ENCODE peak calls at places on chromosomes 7 and 10, in ten cellular contexts. One of them, this sample, is unnamed.

GRCh38 chr7:30469303-30469702 is 9.3 kb downstream of the NOD1 start:
- DNase-seq in IMR-90: peak
- DNase-seq in GM13977: no peak
- DNase-seq in activated B cell treated with CpG ODN at 0.5 μM for 24 hours: no peak
- DNase-seq in MM.1S: no peak
- DNase-seq in mucosa of descending colon: peak
- DNase-seq in WTC11: peak
- DNase-seq in pancreas: no peak
- DNase-seq in mammary epithelial cell: peak
- DNase-seq in Calu3: peak
- DNase-seq in this sample: peak

GRCh38 chr10:114754445-114755320 is 66.9 kb upstream of the FHIP2A start:
- DNase-seq in GM13977: no peak
- DNase-seq in pancreas: no peak
- DNase-seq in IMR-90: peak
- DNase-seq in WTC11: no peak
- DNase-seq in activated B cell treated with CpG ODN at 0.5 μM for 24 hours: no peak
- DNase-seq in Calu3: no peak
- DNase-seq in mucosa of descending colon: no peak
- DNase-seq in MM.1S: no peak
- DNase-seq in mammary epithelial cell: peak
- DNase-seq in this sample: no peak

GRCh38 chr10:85407093-85407492 is 959.5 kb downstream of the GRID1 start:
- DNase-seq in pancreas: no peak
- DNase-seq in mucosa of descending colon: no peak
- DNase-seq in GM13977: no peak
- DNase-seq in MM.1S: no peak
- DNase-seq in IMR-90: no peak
- DNase-seq in Calu3: no peak
- DNase-seq in WTC11: no peak
- DNase-seq in activated B cell treated with CpG ODN at 0.5 μM for 24 hours: no peak
- DNase-seq in mammary epithelial cell: no peak
- DNase-seq in this sample: no peak

GRCh38 chr7:14521183-14521582 is 381.4 kb downstream of the DGKB start:
- DNase-seq in mucosa of descending colon: no peak
- DNase-seq in GM13977: no peak
- DNase-seq in pancreas: no peak
- DNase-seq in Calu3: no peak
- DNase-seq in mammary epithelial cell: no peak
- DNase-seq in activated B cell treated with CpG ODN at 0.5 μM for 24 hours: no peak
- DNase-seq in MM.1S: no peak
- DNase-seq in IMR-90: no peak
- DNase-seq in WTC11: no peak
- DNase-seq in this sample: no peak

GRCh38 chr7:80480566-80480965 is 31.3 kb downstream of the GNAT3 start:
- DNase-seq in WTC11: no peak
- DNase-seq in Calu3: no peak
- DNase-seq in pancreas: no peak
- DNase-seq in IMR-90: peak
- DNase-seq in GM13977: no peak
- DNase-seq in MM.1S: no peak
- DNase-seq in activated B cell treated with CpG ODN at 0.5 μM for 24 hours: no peak
- DNase-seq in mucosa of descending colon: no peak
- DNase-seq in mammary epithelial cell: no peak
- DNase-seq in this sample: no peak

GRCh38 chr7:34155225-34155908 is 250.0 kb downstream of the BMPER start:
- DNase-seq in GM13977: no peak
- DNase-seq in pancreas: no peak
- DNase-seq in Calu3: no peak
- DNase-seq in WTC11: no peak
- DNase-seq in IMR-90: peak
- DNase-seq in mammary epithelial cell: peak
- DNase-seq in mucosa of descending colon: peak
- DNase-seq in MM.1S: no peak
- DNase-seq in activated B cell treated with CpG ODN at 0.5 μM for 24 hours: no peak
- DNase-seq in this sample: peak

GRCh38 chr7:129616530-129616929 is 5.0 kb downstream of the NRF1 start:
- DNase-seq in GM13977: no peak
- DNase-seq in MM.1S: no peak
- DNase-seq in activated B cell treated with CpG ODN at 0.5 μM for 24 hours: no peak
- DNase-seq in pancreas: no peak
- DNase-seq in mammary epithelial cell: no peak
- DNase-seq in IMR-90: no peak
- DNase-seq in mucosa of descending colon: no peak
- DNase-seq in WTC11: no peak
- DNase-seq in Calu3: no peak
- DNase-seq in this sample: no peak

GRCh38 chr7:108846471-108846870 is 276.8 kb downstream of the DNAJB9 start:
- DNase-seq in mucosa of descending colon: no peak
- DNase-seq in IMR-90: no peak
- DNase-seq in WTC11: no peak
- DNase-seq in activated B cell treated with CpG ODN at 0.5 μM for 24 hours: no peak
- DNase-seq in pancreas: no peak
- DNase-seq in Calu3: no peak
- DNase-seq in mammary epithelial cell: no peak
- DNase-seq in GM13977: no peak
- DNase-seq in MM.1S: no peak
- DNase-seq in this sample: no peak

GRCh38 chr10:60989400-60989876 is 45.5 kb upstream of the RHOBTB1 start:
- DNase-seq in GM13977: no peak
- DNase-seq in MM.1S: no peak
- DNase-seq in mammary epithelial cell: no peak
- DNase-seq in IMR-90: no peak
- DNase-seq in WTC11: no peak
- DNase-seq in pancreas: no peak
- DNase-seq in activated B cell treated with CpG ODN at 0.5 μM for 24 hours: no peak
- DNase-seq in Calu3: no peak
- DNase-seq in mucosa of descending colon: peak
- DNase-seq in this sample: no peak

GRCh38 chr7:14332155-14332554 is 342.7 kb upstream of the ETV1 start:
- DNase-seq in WTC11: no peak
- DNase-seq in MM.1S: no peak
- DNase-seq in activated B cell treated with CpG ODN at 0.5 μM for 24 hours: no peak
- DNase-seq in GM13977: no peak
- DNase-seq in pancreas: no peak
- DNase-seq in mammary epithelial cell: no peak
- DNase-seq in Calu3: no peak
- DNase-seq in IMR-90: peak
- DNase-seq in mucosa of descending colon: no peak
- DNase-seq in this sample: no peak

GRCh38 chr10:119540038-119540437 is 2.5 kb downstream of the RGS10 start:
- DNase-seq in activated B cell treated with CpG ODN at 0.5 μM for 24 hours: no peak
- DNase-seq in MM.1S: no peak
- DNase-seq in pancreas: no peak
- DNase-seq in GM13977: no peak
- DNase-seq in WTC11: no peak
- DNase-seq in mammary epithelial cell: no peak
- DNase-seq in mucosa of descending colon: no peak
- DNase-seq in IMR-90: no peak
- DNase-seq in Calu3: no peak
- DNase-seq in this sample: no peak

GRCh38 chr7:19621740-19622139 is 87.1 kb downstream of the POLR1F start:
- DNase-seq in GM13977: no peak
- DNase-seq in Calu3: no peak
- DNase-seq in IMR-90: peak
- DNase-seq in pancreas: no peak
- DNase-seq in mammary epithelial cell: peak
- DNase-seq in MM.1S: no peak
- DNase-seq in activated B cell treated with CpG ODN at 0.5 μM for 24 hours: no peak
- DNase-seq in WTC11: no peak
- DNase-seq in mucosa of descending colon: no peak
- DNase-seq in this sample: no peak

GRCh38 chr7:122802211-122802833 is 83.9 kb downstream of the CADPS2 start:
- DNase-seq in WTC11: no peak
- DNase-seq in activated B cell treated with CpG ODN at 0.5 μM for 24 hours: no peak
- DNase-seq in IMR-90: no peak
- DNase-seq in pancreas: no peak
- DNase-seq in GM13977: no peak
- DNase-seq in mammary epithelial cell: no peak
- DNase-seq in MM.1S: peak
- DNase-seq in mucosa of descending colon: no peak
- DNase-seq in Calu3: no peak
- DNase-seq in this sample: no peak

GRCh38 chr7:122803851-122804250 is 82.4 kb downstream of the CADPS2 start:
- DNase-seq in activated B cell treated with CpG ODN at 0.5 μM for 24 hours: no peak
- DNase-seq in Calu3: no peak
- DNase-seq in mammary epithelial cell: no peak
- DNase-seq in mucosa of descending colon: no peak
- DNase-seq in MM.1S: no peak
- DNase-seq in GM13977: no peak
- DNase-seq in IMR-90: no peak
- DNase-seq in pancreas: no peak
- DNase-seq in WTC11: no peak
- DNase-seq in this sample: no peak

GRCh38 chr7:122803323-122803722 is 82.9 kb downstream of the CADPS2 start:
- DNase-seq in Calu3: no peak
- DNase-seq in WTC11: no peak
- DNase-seq in GM13977: peak
- DNase-seq in IMR-90: no peak
- DNase-seq in mammary epithelial cell: peak
- DNase-seq in pancreas: no peak
- DNase-seq in mucosa of descending colon: peak
- DNase-seq in MM.1S: peak
- DNase-seq in activated B cell treated with CpG ODN at 0.5 μM for 24 hours: no peak
- DNase-seq in this sample: no peak
- TF ChIP-seq CTCF in Calu3: peak
- TF ChIP-seq CTCF in WTC11: no peak
- TF ChIP-seq CTCF in GM13977: peak
- TF ChIP-seq CTCF in IMR-90: no peak
- TF ChIP-seq CTCF in mammary epithelial cell: peak
- TF ChIP-seq CTCF in pancreas: no peak
- TF ChIP-seq CTCF in mucosa of descending colon: no peak
- TF ChIP-seq CTCF in MM.1S: peak
- TF ChIP-seq CTCF in activated B cell treated with CpG ODN at 0.5 μM for 24 hours: no peak
- TF ChIP-seq CTCF in this sample: no peak

GRCh38 chr10:35632027-35632426 is 10.1 kb downstream of the FZD8 start:
- DNase-seq in mammary epithelial cell: no peak
- DNase-seq in mucosa of descending colon: no peak
- DNase-seq in WTC11: no peak
- DNase-seq in IMR-90: no peak
- DNase-seq in Calu3: no peak
- DNase-seq in activated B cell treated with CpG ODN at 0.5 μM for 24 hours: no peak
- DNase-seq in GM13977: no peak
- DNase-seq in pancreas: no peak
- DNase-seq in MM.1S: no peak
- DNase-seq in this sample: no peak
- TF ChIP-seq CTCF in mammary epithelial cell: peak
- TF ChIP-seq CTCF in mucosa of descending colon: no peak
- TF ChIP-seq CTCF in WTC11: no peak
- TF ChIP-seq CTCF in IMR-90: no peak
- TF ChIP-seq CTCF in Calu3: no peak
- TF ChIP-seq CTCF in activated B cell treated with CpG ODN at 0.5 μM for 24 hours: no peak
- TF ChIP-seq CTCF in GM13977: no peak
- TF ChIP-seq CTCF in pancreas: no peak
- TF ChIP-seq CTCF in MM.1S: no peak
- TF ChIP-seq CTCF in this sample: no peak

DNA sequence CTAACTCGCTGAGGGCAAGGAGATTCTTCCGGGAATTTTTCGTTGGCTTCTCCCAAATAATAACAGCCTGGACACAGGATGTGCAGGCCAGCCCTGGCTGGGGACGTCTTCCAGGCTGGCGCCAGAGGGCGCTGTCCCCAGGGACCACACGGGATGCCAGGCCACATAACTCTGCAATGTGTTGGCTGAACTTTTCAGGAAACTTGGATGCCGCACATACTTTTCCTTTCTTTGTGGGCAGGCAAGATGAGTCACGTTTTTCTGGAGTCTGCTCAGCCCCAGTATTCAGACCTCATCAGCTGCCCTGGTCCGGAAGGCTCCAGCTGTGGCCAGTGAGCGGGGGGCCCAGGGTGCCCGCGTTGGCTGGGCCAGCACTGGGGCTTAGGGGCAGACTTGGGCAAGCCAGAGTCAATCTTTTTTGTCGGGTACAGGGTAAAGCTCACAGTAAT is 122.7 kb downstream of the PRKAG2 start:
- DNase-seq in Calu3: peak
- DNase-seq in MM.1S: peak
- DNase-seq in activated B cell treated with CpG ODN at 0.5 μM for 24 hours: peak
- DNase-seq in pancreas: peak
- DNase-seq in mammary epithelial cell: peak
- DNase-seq in IMR-90: peak
- DNase-seq in mucosa of descending colon: peak
- DNase-seq in WTC11: peak
- DNase-seq in GM13977: peak
- DNase-seq in this sample: no peak
- TF ChIP-seq CTCF in Calu3: peak
- TF ChIP-seq CTCF in MM.1S: peak
- TF ChIP-seq CTCF in activated B cell treated with CpG ODN at 0.5 μM for 24 hours: peak
- TF ChIP-seq CTCF in pancreas: peak
- TF ChIP-seq CTCF in mammary epithelial cell: peak
- TF ChIP-seq CTCF in IMR-90: peak
- TF ChIP-seq CTCF in mucosa of descending colon: peak
- TF ChIP-seq CTCF in WTC11: peak
- TF ChIP-seq CTCF in GM13977: peak
- TF ChIP-seq CTCF in this sample: peak

DNA sequence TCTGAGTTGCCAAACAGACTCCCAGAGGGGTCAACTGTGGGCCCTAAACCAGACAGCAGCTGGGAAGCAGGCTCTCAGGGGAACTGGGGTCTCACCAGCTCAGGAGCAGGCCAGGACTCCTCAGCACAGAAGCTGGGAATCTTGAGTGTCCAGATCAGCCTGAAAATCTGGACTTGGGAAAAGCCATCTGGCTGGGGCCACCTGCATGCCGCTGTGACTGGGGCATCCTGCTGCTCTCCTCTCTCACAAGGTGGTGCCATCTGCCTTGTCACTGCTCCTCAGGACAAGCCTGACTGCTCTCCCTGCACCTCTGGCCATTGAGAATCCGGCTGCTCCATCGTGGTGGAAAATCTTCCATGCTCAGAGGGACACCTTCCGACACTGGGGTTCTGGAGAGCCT is 141.3 kb downstream of the PLPP4 start:
- DNase-seq in mammary epithelial cell: no peak
- DNase-seq in mucosa of descending colon: no peak
- DNase-seq in pancreas: no peak
- DNase-seq in GM13977: no peak
- DNase-seq in WTC11: peak
- DNase-seq in IMR-90: no peak
- DNase-seq in activated B cell treated with CpG ODN at 0.5 μM for 24 hours: no peak
- DNase-seq in MM.1S: no peak
- DNase-seq in Calu3: no peak
- DNase-seq in this sample: no peak
- TF ChIP-seq CTCF in mammary epithelial cell: no peak
- TF ChIP-seq CTCF in mucosa of descending colon: no peak
- TF ChIP-seq CTCF in pancreas: no peak
- TF ChIP-seq CTCF in GM13977: peak
- TF ChIP-seq CTCF in WTC11: no peak
- TF ChIP-seq CTCF in IMR-90: no peak
- TF ChIP-seq CTCF in activated B cell treated with CpG ODN at 0.5 μM for 24 hours: no peak
- TF ChIP-seq CTCF in MM.1S: no peak
- TF ChIP-seq CTCF in Calu3: no peak
- TF ChIP-seq CTCF in this sample: no peak

This sample was measured in omental fat pad.